ENCODE peak calls at places on chromosomes 4 and X, in nine cellular contexts. C, G, S, K, X, O, L, I and T are unnamed samples.

GRCh38 chr4:183318656-183319055 is 1.4 kb downstream of the CLDN22 start:
- DNase-seq in X (no peak), K (no peak), C (no peak), L (no peak), O (no peak), I (no peak), G (no peak), S (no peak), T (no peak)

GRCh38 chrX:136395271-136395670 is 92.5 kb upstream of the BRS3 start:
- DNase-seq in L (no peak), K (no peak), C (no peak), S (no peak), G (no peak), O (no peak), I (no peak), X (no peak), T (no peak)

GRCh38 chrX:66164470-66164869 is 423 bp downstream of the HEPH start:
- DNase-seq in C (no peak), I (no peak), G (no peak), L (no peak), K (no peak), X (no peak), S (no peak), O (no peak), T (no peak)

GRCh38 chr4:849478-850175 is 23.7 kb upstream of the CPLX1 start:
- DNase-seq in X (no peak), S (no peak), I (no peak), G (peak; percentile 62), C (no peak), O (no peak), L (no peak), K (no peak), T (no peak)

GRCh38 chr4:185232370-185232769 is 23.0 kb downstream of the SNX25 start:
- DNase-seq in O (no peak), K (no peak), G (no peak), L (no peak), S (no peak), C (no peak), I (no peak), X (no peak), T (no peak)

GRCh38 chrX:10350221-10350620 is 193.4 kb downstream of the CLCN4 start:
- DNase-seq in K (no peak), L (no peak), S (no peak), X (no peak), O (no peak), G (no peak), C (no peak), I (no peak), T (no peak)

GRCh38 chr4:8247047-8247930 is 22.3 kb upstream of the HTRA3 start:
- DNase-seq in C (no peak), X (no peak), I (no peak), S (no peak), L (no peak), O (no peak), G (no peak), K (no peak), T (no peak)

GRCh38 chr4:13876151-13876550 is 248.6 kb upstream of the BOD1L1 start:
- DNase-seq in G (no peak), K (no peak), L (no peak), C (no peak), S (no peak), X (no peak), O (no peak), I (no peak), T (no peak)

GRCh38 chr4:41882622-41883347 is 52.4 kb upstream of the TMEM33 start:
- DNase-seq in L (no peak), O (peak; percentile 15), I (peak; percentile 35), X (peak; percentile 78), S (peak; percentile 70), C (no peak), K (peak; percentile 35), G (peak; percentile 35), T (peak; percentile 91)

DNA sequence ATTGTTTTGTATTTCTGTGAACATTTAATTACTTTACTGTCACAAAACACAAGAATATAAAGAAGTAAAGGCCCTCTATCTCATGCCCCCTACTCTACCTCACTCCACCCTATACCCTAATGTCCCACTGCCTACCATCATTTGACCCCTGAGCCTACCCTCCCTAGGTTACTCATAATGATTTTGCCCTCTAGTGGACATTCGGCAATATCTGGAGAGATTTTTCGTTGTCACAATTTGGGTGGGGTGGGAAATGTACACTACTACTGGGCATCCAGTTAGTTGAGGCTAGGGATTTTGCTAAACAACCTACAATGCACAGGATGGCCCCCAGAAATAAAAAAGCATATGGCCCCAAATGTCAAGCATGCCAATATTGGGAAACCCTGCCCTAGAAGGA is 10.2 kb downstream of the TEX13A start:
- DNase-seq in G (no peak), I (no peak), C (no peak), K (no peak), X (no peak), S (no peak), O (no peak), L (no peak), T (no peak)
- TF ChIP-seq CTCF in G (no peak), I (no peak), C (peak; percentile 40), K (no peak), X (no peak), S (no peak), O (no peak), L (no peak), T (no peak)

DNA sequence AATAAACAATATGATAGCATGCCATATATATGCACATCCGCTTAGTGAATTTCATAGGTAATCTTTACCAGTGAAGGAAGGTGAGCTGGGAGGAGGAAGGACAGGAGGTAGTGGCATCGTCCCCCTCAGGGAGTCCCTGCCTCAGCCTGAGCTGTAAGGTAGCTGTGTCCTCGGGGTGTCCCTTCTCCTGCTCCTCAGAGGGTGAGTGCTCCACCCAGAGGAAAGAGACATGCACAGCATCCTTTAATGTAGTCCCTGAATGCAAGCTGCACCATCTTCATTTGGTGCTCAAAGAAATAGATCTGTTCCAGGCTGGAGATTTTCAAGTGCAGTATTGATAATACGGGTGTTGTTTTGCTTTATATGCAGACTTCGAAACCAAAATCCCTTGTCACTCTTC is 330.4 kb upstream of the SFRP2 start:
- DNase-seq in S (no peak), X (no peak), L (no peak), O (no peak), I (no peak), K (no peak), G (no peak), C (no peak), T (no peak)
- TF ChIP-seq CTCF in S (no peak), X (no peak), L (no peak), O (no peak), I (no peak), K (no peak), G (no peak), C (no peak), T (no peak)

GRCh38 chrX:133559909-133560308 is 144.6 kb upstream of the GPC4 start:
- DNase-seq in C (no peak), S (no peak), X (no peak), L (no peak), I (no peak), K (no peak), O (no peak), G (no peak), T (no peak)

GRCh38 chrX:133555796-133556458 is 140.6 kb upstream of the GPC4 start:
- DNase-seq in K (no peak), C (no peak), L (no peak), G (no peak), X (no peak), S (no peak), O (no peak), I (no peak), T (no peak)

GRCh38 chrX:133563705-133564104 is 148.4 kb upstream of the GPC4 start:
- DNase-seq in I (no peak), L (no peak), G (no peak), C (no peak), X (no peak), S (no peak), K (no peak), O (no peak), T (no peak)

DNA sequence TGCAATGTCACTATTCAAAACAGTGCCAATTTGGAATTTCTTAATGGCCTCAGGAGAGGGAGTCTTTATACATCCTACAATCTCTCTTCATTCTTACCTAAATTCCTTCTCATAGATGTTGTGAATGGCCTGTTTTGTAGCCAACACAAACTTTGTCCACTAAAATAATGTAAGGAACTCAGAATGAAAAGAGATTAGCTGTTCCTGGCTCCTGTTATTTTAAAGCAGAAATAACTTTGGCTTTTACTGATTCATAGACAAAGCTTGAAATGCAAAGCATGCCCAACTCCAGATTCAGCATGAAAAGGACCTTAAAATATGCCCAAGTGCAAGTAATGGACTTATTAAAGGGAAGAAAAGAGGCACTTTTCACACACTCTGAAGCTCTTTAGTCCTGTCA is 146.0 kb upstream of the GPC4 start:
- DNase-seq in G (no peak), I (no peak), K (no peak), L (no peak), S (no peak), X (no peak), O (no peak), C (no peak), T (no peak)
- TF ChIP-seq CTCF in G (no peak), I (no peak), K (no peak), L (no peak), S (no peak), X (no peak), O (no peak), C (no peak), T (no peak)

GRCh38 chr4:11720292-11720691 is 291.6 kb upstream of the HS3ST1 start:
- DNase-seq in L (no peak), G (no peak), C (no peak), S (no peak), X (peak; percentile 2), K (no peak), I (peak; percentile 62), O (no peak), T (peak; percentile 20)
- TF ChIP-seq CTCF in L (no peak), G (peak; percentile 82), C (peak; percentile 29), S (peak; percentile 64), X (peak; percentile 38), K (peak; percentile 38), I (peak; percentile 62), O (peak; percentile 60), T (peak; percentile 22)